ENCODE peak calls at places on chromosomes 12 and 14, in seven cellular contexts. S, N, E, T, M, J and C are unnamed samples.

GRCh38 chr12:30847259-30847658 is 79.3 kb upstream of the TSPAN11 start:
- DNase-seq in S (no peak), N (peak), E (no peak), T (peak), M (no peak), J (peak), C (no peak)

GRCh38 chr12:107057071-107057834 is 36.1 kb downstream of the CRY1 start:
- DNase-seq in S (no peak), N (no peak), E (no peak), T (peak), M (no peak), J (peak), C (peak)

GRCh38 chr14:79090781-79091180 is 920.6 kb downstream of the NRXN3 start:
- DNase-seq in S (no peak), N (no peak), E (no peak), T (no peak), M (no peak), J (no peak), C (no peak)

GRCh38 chr14:36773136-36773540 is 111.5 kb downstream of the PAX9 start:
- DNase-seq in S (no peak), N (no peak), E (no peak), T (no peak), M (no peak), J (peak), C (no peak)

GRCh38 chr12:92740421-92740820 is 37.6 kb downstream of the PLEKHG7 start:
- DNase-seq in S (no peak), N (no peak), E (no peak), T (peak), M (no peak), J (no peak), C (no peak)

GRCh38 chr12:2924019-2924418 is 33.3 kb downstream of the TULP3 start:
- DNase-seq in S (no peak), N (no peak), E (no peak), T (peak), M (no peak), J (peak), C (peak)

GRCh38 chr14:54929556-54929955 is 26.9 kb upstream of the GCH1 start:
- DNase-seq in S (no peak), N (no peak), E (no peak), T (no peak), M (no peak), J (no peak), C (no peak)

GRCh38 chr14:96627811-96628775 is 125.9 kb downstream of the PAPOLA start:
- DNase-seq in S (no peak), N (no peak), E (no peak), T (no peak), M (peak), J (no peak), C (no peak)

GRCh38 chr14:57390806-57391562 is 598 bp downstream of the NAA30 start:
- DNase-seq in S (no peak), N (peak), E (no peak), T (peak), M (no peak), J (peak), C (peak)

GRCh38 chr12:109717390-109718357 is 4.0 kb downstream of the FAM222A start:
- DNase-seq in S (no peak), N (no peak), E (no peak), T (no peak), M (no peak), J (no peak), C (peak)

GRCh38 chr12:64780531-64781373 is 21.5 kb upstream of the GNS start:
- DNase-seq in S (peak), N (peak), E (peak), T (no peak), M (no peak), J (no peak), C (peak)

GRCh38 chr12:6873094-6874006 is at the start of gene SPSB2:
- DNase-seq in S (peak), N (peak), E (peak), T (peak), M (peak), J (peak), C (peak)

GRCh38 chr12:56517854-56518253 is 3.8 kb upstream of the RBMS2 start:
- DNase-seq in S (no peak), N (no peak), E (no peak), T (no peak), M (no peak), J (no peak), C (no peak)

GRCh38 chr14:45201908-45202307 is 51.1 kb downstream of the MIS18BP1 start:
- DNase-seq in S (no peak), N (peak), E (no peak), T (peak), M (no peak), J (peak), C (no peak)

GRCh38 chr12:127516467-127516866 is 750.5 kb upstream of the TMEM132C start:
- DNase-seq in S (no peak), N (no peak), E (no peak), T (no peak), M (no peak), J (peak), C (peak)

GRCh38 chr12:54958048-54958658 is 26.4 kb downstream of the TESPA1 start:
- DNase-seq in S (peak), N (peak), E (no peak), T (peak), M (no peak), J (peak), C (peak)

GRCh38 chr14:23377201-23377550 is 330 bp downstream of the CMTM5 start:
- DNase-seq in S (no peak), N (no peak), E (no peak), T (no peak), M (no peak), J (no peak), C (no peak)

GRCh38 chr12:48296586-48297396 is 53.9 kb downstream of the ZNF641 start:
- DNase-seq in S (peak), N (peak), E (peak), T (peak), M (peak), J (peak), C (no peak)

GRCh38 chr14:57833304-57833703 is 32.6 kb downstream of the SLC35F4 start:
- DNase-seq in S (no peak), N (no peak), E (no peak), T (peak), M (no peak), J (peak), C (peak)

GRCh38 chr14:78946949-78947348 is 776.8 kb downstream of the NRXN3 start:
- DNase-seq in S (no peak), N (no peak), E (no peak), T (no peak), M (no peak), J (no peak), C (no peak)

GRCh38 chr12:109130755-109131521 is 14.6 kb downstream of the ACACB start:
- DNase-seq in S (no peak), N (no peak), E (no peak), T (no peak), M (peak), J (no peak), C (no peak)

GRCh38 chr12:27552235-27552634 is 28.2 kb downstream of the PPFIBP1 start:
- DNase-seq in S (no peak), N (no peak), E (no peak), T (no peak), M (no peak), J (no peak), C (no peak)

GRCh38 chr14:75906680-75907280 is 75.0 kb downstream of the TGFB3 start:
- DNase-seq in S (peak), N (peak), E (peak), T (peak), M (peak), J (peak), C (no peak)

GRCh38 chr12:123916729-123917128 is 55.9 kb downstream of the CCDC92 start:
- DNase-seq in S (no peak), N (no peak), E (no peak), T (no peak), M (no peak), J (no peak), C (no peak)

GRCh38 chr12:123914726-123915345 is 57.8 kb downstream of the CCDC92 start:
- DNase-seq in S (no peak), N (no peak), E (no peak), T (no peak), M (no peak), J (no peak), C (no peak)

GRCh38 chr12:123908884-123909807 is 63.5 kb downstream of the CCDC92 start:
- DNase-seq in S (no peak), N (no peak), E (no peak), T (no peak), M (no peak), J (no peak), C (no peak)

GRCh38 chr12:123910057-123910456 is 62.6 kb downstream of the CCDC92 start:
- DNase-seq in S (no peak), N (no peak), E (no peak), T (no peak), M (no peak), J (no peak), C (no peak)

DNA sequence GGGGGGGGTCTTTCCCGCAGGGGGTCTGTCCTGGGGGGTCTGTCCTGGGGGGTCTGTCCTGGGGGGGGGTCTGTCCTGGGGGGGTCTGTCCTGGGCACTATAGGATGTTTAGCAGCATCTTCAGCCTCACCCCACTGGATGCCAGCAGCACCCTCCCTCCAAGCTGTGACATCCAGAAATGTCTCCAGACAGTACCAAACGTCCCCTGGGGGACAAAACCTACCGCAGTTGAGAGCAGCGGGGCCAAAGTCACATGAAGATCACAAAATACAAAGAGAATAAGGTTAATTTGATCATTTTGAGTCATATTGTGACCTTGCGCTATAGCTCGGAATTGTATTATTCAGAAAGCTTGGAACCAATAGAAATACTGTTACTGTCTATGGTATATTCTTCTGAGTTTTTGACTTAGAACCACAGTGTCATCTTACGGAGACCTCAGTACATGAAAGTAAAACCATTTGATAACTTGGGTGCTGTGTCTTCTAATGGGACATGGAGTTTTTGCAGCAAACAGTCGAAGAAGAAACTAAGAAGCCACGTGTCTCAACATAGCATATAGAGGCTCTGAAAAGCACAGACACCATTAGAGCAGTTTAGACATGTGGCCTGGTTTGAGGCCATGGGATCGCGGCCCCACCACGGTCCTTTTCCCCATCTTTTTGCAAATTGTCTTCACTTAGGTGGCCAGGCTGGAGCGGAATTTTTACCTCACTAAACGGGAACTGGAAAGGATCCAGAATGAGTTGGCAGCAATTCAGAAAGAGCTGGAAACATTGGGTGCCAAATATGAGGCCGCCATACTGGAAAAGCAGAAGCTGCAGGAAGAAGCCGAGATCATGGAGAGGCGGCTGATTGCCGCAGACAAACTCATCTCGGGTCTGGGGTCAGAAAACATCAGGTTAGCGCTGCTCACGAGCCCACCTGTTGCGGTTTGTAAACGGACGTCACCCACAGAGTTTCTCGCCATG is 59.9 kb downstream of the CCDC92 start:
- DNase-seq in S (no peak), N (no peak), E (no peak), T (no peak), M (no peak), J (no peak), C (no peak)
- H3K4me3 ChIP-seq in S (no peak), N (no peak), E (no peak), T (no peak), M (no peak), J (no peak), C (no peak)

GRCh38 chr12:39803151-39803550 is 183.5 kb upstream of the ABCD2 start:
- DNase-seq in S (no peak), N (no peak), E (no peak), T (no peak), M (no peak), J (no peak), C (no peak)

GRCh38 chr12:39805651-39806050 is 186.0 kb upstream of the ABCD2 start:
- DNase-seq in S (no peak), N (no peak), E (no peak), T (no peak), M (no peak), J (no peak), C (no peak)

GRCh38 chr12:39804479-39805241 is 185.1 kb upstream of the ABCD2 start:
- DNase-seq in S (no peak), N (no peak), E (no peak), T (no peak), M (no peak), J (peak), C (no peak)

DNA sequence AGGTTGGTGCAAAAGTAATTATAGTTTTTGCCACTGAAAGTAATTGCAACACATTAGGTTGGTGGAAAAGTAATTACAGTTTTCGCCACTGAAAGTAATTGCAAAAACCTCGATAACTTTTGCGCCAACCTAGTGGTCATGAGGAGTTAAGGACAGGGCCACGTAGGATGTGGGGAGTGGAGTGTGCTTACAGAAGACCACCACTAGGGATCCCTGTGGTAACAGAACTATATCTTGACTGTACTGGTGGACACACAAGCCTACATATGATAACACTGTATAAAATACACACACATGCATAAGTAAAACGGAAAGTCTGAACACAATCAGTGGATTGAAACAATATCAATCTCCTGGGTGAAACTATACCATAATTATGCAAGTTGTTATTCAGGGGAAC is 187.4 kb upstream of the ABCD2 start:
- DNase-seq in S (no peak), N (no peak), E (no peak), T (peak), M (no peak), J (peak), C (no peak)
- TF ChIP-seq CTCF in S (no peak), N (peak), E (no peak), T (peak), M (no peak), J (peak), C (peak)

DNA sequence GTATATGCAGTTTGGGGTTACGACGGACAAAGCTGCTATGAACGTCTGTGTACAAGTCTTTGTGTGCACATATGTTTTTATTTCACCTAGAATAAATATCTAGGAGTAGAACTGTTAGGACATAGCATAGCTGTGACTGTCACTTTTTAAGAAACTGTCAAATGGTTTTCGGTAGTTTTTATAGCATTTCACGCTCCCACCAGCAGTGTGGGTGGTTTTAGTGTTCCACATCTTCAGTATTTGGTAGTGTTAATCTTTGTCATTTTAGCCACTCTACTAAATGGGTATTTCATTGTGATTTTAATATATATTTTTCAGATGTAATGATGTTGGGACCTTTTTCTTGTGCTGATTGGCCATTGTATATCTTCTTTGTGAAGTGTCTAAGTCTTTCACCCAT is 109.1 kb upstream of the BCAT1 start:
- DNase-seq in S (no peak), N (no peak), E (no peak), T (no peak), M (no peak), J (no peak), C (no peak)
- H3K4me3 ChIP-seq in S (no peak), N (no peak), E (no peak), T (no peak), M (no peak), J (no peak), C (no peak)

DNA sequence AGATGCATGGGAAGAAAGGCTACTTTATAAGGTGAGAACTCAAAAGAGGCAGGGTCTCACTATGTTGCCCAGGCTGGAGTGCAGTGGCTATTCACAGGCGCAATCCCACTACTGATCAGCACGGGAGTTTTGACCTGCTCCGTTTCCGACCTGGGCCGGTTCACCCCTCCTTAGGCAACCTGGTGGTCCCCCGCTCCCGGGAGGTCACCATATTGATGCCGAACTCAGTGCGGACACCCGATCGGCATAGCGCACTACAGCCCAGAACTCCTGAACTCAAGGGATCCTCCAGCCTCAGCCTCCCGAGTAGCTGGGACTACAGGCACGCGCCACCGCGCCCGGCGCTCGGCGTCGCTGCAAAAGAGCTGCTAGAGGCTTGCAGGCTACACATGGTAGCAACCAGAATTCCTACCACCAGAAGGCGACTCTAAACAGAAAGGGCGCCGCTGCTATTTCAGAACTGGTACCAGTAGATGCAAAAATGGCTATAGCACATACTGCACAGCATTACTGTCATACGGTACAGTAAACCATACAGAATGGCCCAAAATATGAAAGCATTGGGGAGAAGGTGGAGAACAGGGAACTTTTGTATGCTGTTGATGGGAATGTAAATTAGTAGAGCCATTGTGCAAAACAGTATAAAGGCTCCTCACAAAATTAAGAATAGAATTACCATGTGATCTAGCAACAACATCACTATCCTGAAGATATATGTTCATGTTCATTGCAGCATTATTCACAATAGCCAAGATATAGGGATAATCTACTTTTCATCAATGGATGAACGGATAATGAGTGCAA is 1.2 kb upstream of the NEMF start:
- DNase-seq in S (peak), N (peak), E (peak), T (peak), M (no peak), J (peak), C (peak)
- TF ChIP-seq CTCF in S (peak), N (peak), E (peak), T (peak), M (peak), J (peak), C (peak)

DNA sequence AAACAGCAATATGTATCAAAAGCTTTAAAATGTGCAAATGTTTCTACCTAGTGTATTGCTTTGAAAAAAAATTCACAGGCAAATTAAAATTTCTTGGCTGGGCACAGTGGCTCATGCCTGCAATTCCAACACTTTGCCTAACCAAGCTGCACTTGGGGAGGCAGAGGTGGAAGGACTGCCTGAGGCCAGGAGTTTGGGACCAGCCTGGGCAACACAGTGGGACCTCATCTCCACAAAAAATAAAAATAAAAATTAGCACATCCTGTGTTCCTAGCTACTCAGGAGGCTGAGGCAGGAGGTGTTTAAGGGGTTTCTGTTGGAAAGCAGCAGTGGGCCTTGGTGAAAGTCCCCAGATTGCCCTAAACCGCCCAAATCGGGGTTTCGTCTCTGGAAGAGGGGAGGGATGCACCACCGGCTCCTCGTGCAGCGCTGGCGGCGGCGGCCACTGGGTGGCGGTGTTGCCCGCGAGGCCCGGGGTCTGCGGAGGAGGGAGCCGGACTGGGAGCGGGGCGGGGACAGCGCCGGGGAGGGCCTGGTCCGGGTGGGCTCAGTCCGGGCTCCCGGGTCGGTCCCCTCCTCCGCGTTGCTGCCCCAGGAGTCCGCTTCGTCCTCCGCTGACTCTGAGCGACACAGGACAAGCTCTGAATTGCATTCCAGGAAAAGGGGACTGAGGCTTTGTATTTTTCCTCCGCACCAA is 265.6 kb downstream of the AACS start:
- DNase-seq in S (peak), N (peak), E (peak), T (peak), M (no peak), J (peak), C (peak)
- H3K4me3 ChIP-seq in S (no peak), N (peak), E (peak), T (peak), M (peak), J (peak), C (peak)

DNA sequence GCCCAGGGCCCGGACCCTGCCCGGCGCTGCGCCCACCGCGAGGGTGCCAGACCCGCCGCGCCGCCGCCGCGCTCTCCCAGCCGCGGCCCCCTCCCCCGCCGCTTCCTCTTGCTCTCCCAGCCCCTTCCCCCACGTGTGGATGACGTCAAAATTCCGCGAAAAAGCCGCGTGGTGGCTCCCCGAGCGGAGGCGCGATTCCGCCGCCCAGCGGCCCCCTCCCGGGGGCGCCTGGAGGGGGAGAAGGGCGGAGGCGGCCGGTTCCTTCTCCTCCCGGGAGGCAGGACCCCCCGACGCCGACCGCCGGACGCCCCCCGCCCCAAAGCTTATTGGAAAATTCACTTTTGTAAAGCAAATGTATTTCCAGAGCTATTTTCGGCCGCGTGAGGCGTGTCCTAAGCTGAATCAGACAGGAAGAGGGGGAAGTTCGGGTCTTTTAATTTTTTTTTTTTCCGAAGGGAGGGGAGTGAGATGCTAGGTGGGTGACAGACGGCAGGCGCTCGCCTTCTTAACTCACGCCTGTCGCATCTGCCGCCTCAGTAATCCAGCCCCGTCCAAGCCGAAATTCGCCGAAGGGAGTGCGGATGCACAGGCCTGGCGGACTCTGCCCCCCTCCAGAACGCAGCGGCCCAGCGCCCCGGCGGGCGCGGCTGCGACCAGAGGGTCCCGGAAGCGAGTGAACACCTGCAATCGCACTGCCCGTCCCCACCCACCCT is 4.1 kb upstream of the CCND2 start:
- DNase-seq in S (peak), N (peak), E (peak), T (peak), M (no peak), J (peak), C (no peak)
- TF ChIP-seq CTCF in S (no peak), N (peak), E (no peak), T (no peak), M (no peak), J (no peak), C (no peak)